ENCODE peak calls at places on chromosomes 5 and 9, in seven cellular contexts. A, Z, S, Q, V, O and P are unnamed samples.

GRCh38 chr9:4654084-4654483 is 8.0 kb upstream of the PLPP6 start:
- DNase-seq in Q (no peak), S (no peak), Z (no peak), O (no peak), V (no peak), A (no peak), P (no peak)

GRCh38 chr5:56099346-56099745 is 104.6 kb upstream of the IL6ST start:
- DNase-seq in O (no peak), A (no peak), Z (no peak), V (peak; percentile 35), Q (no peak), S (no peak), P (peak; percentile 97)

GRCh38 chr5:58913591-58913990 is 330.7 kb downstream of the RAB3C start:
- DNase-seq in V (no peak), O (no peak), Q (no peak), S (no peak), Z (no peak), A (no peak), P (no peak)

GRCh38 chr9:91726406-91727100 is 223.5 kb downstream of the ROR2 start:
- DNase-seq in A (no peak), Z (no peak), S (no peak), V (no peak), Q (no peak), O (no peak), P (no peak)

GRCh38 chr9:21812415-21812814 is 10.0 kb downstream of the MTAP start:
- DNase-seq in A (no peak), Z (no peak), S (no peak), V (peak; percentile 69), Q (no peak), O (no peak), P (peak; percentile 58)

GRCh38 chr5:91401175-91401574 is 18.1 kb upstream of the ARRDC3 start:
- DNase-seq in Q (no peak), V (no peak), Z (no peak), A (no peak), S (no peak), O (no peak), P (peak; percentile 8)

GRCh38 chr9:17480966-17481365 is 97.9 kb upstream of the SH3GL2 start:
- DNase-seq in Q (no peak), V (no peak), S (no peak), O (no peak), A (no peak), Z (no peak), P (no peak)

GRCh38 chr5:83510199-83510730 is 38.7 kb downstream of the VCAN start:
- DNase-seq in V (no peak), Z (no peak), Q (no peak), S (peak; percentile 68), O (no peak), A (no peak), P (peak; percentile 72)

GRCh38 chr5:80502795-80503194 is 14.9 kb downstream of the FAM151B start:
- DNase-seq in Q (no peak), V (no peak), A (no peak), S (no peak), O (no peak), Z (no peak), P (no peak)

GRCh38 chr5:11905209-11905608 is 963 bp upstream of the CTNND2 start:
- DNase-seq in A (no peak), O (no peak), Z (no peak), Q (no peak), S (no peak), V (no peak), P (no peak)

GRCh38 chr5:179405426-179406030 is 60.3 kb upstream of the ADAMTS2 start:
- DNase-seq in Q (no peak), A (no peak), Z (no peak), O (no peak), V (no peak), S (peak; percentile 16), P (no peak)

GRCh38 chr5:179406031-179406681 is 60.9 kb upstream of the ADAMTS2 start:
- DNase-seq in O (no peak), V (no peak), Q (no peak), S (peak; percentile 21), A (peak; percentile 43), Z (no peak), P (peak; percentile 16)

GRCh38 chr5:179403426-179404147 is 58.3 kb upstream of the ADAMTS2 start:
- DNase-seq in V (no peak), Q (no peak), O (no peak), A (no peak), S (peak; percentile 8), Z (no peak), P (no peak)

GRCh38 chr5:179405054-179405416 is 59.8 kb upstream of the ADAMTS2 start:
- DNase-seq in Z (no peak), V (no peak), Q (no peak), S (no peak), A (no peak), O (no peak), P (no peak)

GRCh38 chr5:179404321-179405053 is 59.2 kb upstream of the ADAMTS2 start:
- DNase-seq in Z (no peak), O (no peak), S (peak; percentile 13), A (peak; percentile 22), V (peak; percentile 45), Q (no peak), P (peak; percentile 25)
- TF ChIP-seq CTCF in Z (no peak), O (no peak), S (no peak), A (peak; percentile 61), V (peak; percentile 75), Q (peak; percentile 29), P (peak; percentile 47)

DNA sequence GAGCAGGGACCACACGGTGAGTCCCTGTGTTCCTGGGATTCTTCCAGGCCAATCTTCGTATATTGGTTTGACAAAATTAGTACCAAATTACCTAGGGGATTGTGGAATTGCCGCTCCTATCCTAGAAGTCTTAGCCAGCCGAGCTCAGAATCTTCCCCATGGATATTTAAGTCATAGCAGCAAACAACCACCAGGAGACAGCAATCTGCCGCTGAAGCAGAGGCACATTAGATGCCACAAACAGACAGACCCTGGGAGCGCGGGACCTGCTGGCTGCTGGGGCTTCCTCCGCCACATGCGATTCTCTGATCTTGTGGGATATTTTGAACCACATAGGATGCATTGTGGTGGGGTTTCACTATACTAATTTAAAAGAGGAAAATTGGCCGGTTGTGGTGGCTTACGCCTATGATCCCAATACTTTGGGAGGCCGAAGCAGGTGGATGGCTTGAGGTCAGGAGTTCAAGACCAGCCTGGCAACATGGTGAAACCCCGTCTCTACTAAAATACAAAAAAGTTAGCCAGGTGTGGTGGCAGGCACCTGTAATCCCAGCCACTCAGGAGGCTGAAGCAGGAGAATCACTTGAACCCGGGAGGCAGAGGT is 31.7 kb upstream of the ZBTB43 start:
- DNase-seq in Z (peak; percentile 65), V (peak; percentile 19), S (no peak), O (no peak), Q (no peak), A (no peak), P (peak; percentile 25)
- TF ChIP-seq CTCF in Z (peak; percentile 40), V (peak; percentile 75), S (no peak), O (no peak), Q (peak; percentile 42), A (peak; percentile 54), P (peak; percentile 64)

DNA sequence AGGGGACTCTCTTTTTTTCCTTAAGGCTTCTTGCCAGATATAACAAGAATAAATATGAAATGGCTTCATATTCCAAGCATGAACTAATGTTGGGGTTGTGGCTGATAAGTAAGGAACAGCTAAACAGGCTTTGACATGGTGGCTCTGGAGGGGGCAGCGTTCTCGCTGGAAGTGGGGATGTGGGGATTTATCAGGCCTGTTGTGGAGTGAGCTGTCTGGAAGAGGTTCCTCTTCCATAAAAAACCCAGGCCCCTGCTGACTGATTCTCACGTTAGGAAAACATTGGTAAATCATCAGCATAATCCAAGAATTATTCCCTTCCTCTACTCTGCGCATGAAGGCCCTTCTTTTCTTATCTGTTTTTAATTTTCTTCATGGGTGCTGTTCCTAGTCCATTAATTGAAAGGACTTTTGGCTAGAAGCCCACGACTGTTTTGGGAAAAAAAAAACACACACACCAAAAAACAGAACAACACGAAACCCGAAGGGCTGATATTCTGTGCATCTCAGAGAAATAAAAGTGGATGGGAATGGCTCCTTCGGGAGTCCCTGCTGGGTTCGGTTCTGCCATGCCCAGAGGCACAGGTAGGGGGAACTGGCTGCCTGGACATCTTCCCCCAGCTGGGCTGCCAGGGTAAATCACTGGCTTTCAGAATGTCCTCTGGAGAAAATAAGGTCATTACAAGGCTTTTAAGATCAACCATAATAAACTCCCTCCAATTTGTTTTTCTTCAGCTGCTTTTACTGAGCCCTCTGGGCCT is 297.0 kb downstream of the SLIT3 start:
- DNase-seq in S (no peak), Z (no peak), A (peak; percentile 51), Q (no peak), V (no peak), O (peak; percentile 32), P (peak; percentile 28)
- TF ChIP-seq CTCF in S (no peak), Z (no peak), A (peak; percentile 49), Q (no peak), V (peak; percentile 48), O (peak; percentile 40), P (peak; percentile 62)

GRCh38 chr5:33938881-33939280 is 2.7 kb downstream of the RXFP3 start:
- DNase-seq in O (no peak), Q (no peak), Z (no peak), A (no peak), S (no peak), V (no peak), P (no peak)
- TF ChIP-seq CTCF in O (no peak), Q (no peak), Z (no peak), A (no peak), S (no peak), V (no peak), P (no peak)

GRCh38 chr5:66209350-66209749 is 65.2 kb downstream of the SREK1 start:
- DNase-seq in S (no peak), Z (peak; percentile 31), O (no peak), Q (peak; percentile 39), A (no peak), V (peak; percentile 56), P (no peak)
- TF ChIP-seq CTCF in S (peak; percentile 3), Z (peak; percentile 13), O (no peak), Q (peak; percentile 64), A (no peak), V (no peak), P (no peak)

GRCh38 chr5:150398432-150399157 is 14.1 kb downstream of the CD74 start:
- DNase-seq in O (peak; percentile 50), Z (peak; percentile 47), V (no peak), Q (peak; percentile 89), A (no peak), S (peak; percentile 84), P (no peak)
- TF ChIP-seq CTCF in O (no peak), Z (no peak), V (peak; percentile 69), Q (peak; percentile 91), A (peak; percentile 21), S (peak; percentile 51), P (peak; percentile 33)

DNA sequence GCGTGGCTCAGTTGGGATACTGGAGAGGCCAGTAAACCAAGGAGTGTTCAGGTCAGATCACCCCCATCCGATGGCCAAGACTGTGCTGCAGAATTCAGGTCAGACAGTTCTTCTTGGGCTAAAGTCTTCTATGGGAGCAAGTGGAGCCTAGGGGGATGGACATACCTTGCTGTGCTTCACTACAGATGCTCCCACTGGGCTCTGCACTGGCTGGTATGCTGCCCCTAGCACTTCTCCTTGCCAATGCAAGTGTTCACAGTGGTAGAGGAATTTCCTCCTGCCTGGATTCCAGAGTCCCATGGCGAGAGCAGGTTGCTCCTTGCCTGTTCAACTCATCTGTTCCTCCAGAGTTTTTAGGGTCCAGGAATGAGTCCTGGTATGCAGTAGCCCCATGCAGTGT is 134.2 kb upstream of the EDIL3 start:
- DNase-seq in A (no peak), S (no peak), Q (no peak), V (no peak), O (no peak), Z (no peak), P (no peak)
- TF ChIP-seq CTCF in A (no peak), S (no peak), Q (no peak), V (no peak), O (no peak), Z (no peak), P (no peak)